ENCODE peak calls at places on chromosome 1, in six cellular contexts. One of them, this sample, is unnamed.

GRCh38 chr1:6172549-6172948 is 7.6 kb downstream of the CHD5 start:
- DNase-seq in progenitor cell of endocrine pancreas: no peak
- DNase-seq in body of pancreas: no peak
- DNase-seq in fibroblast of the aortic adventitia: no peak
- DNase-seq in CD4-positive, alpha-beta T cell: no peak
- DNase-seq in A549: no peak
- DNase-seq in this sample: no peak

GRCh38 chr1:38728176-38728908 is 131.2 kb downstream of the RRAGC start:
- DNase-seq in progenitor cell of endocrine pancreas: no peak
- DNase-seq in body of pancreas: peak; percentile 28
- DNase-seq in fibroblast of the aortic adventitia: peak; percentile 70
- DNase-seq in CD4-positive, alpha-beta T cell: no peak
- DNase-seq in A549: no peak
- DNase-seq in this sample: no peak

GRCh38 chr1:194624833-194625232 is 1438.4 kb upstream of the B3GALT2 start:
- DNase-seq in progenitor cell of endocrine pancreas: no peak
- DNase-seq in body of pancreas: no peak
- DNase-seq in fibroblast of the aortic adventitia: no peak
- DNase-seq in CD4-positive, alpha-beta T cell: no peak
- DNase-seq in A549: no peak
- DNase-seq in this sample: no peak

GRCh38 chr1:54571803-54572202 is 23.8 kb downstream of the ACOT11 start:
- DNase-seq in progenitor cell of endocrine pancreas: no peak
- DNase-seq in body of pancreas: no peak
- DNase-seq in fibroblast of the aortic adventitia: no peak
- DNase-seq in CD4-positive, alpha-beta T cell: no peak
- DNase-seq in A549: no peak
- DNase-seq in this sample: no peak

GRCh38 chr1:229756666-229757065 is 130.6 kb downstream of the URB2 start:
- DNase-seq in progenitor cell of endocrine pancreas: no peak
- DNase-seq in body of pancreas: no peak
- DNase-seq in fibroblast of the aortic adventitia: peak; percentile 31
- DNase-seq in CD4-positive, alpha-beta T cell: no peak
- DNase-seq in A549: no peak
- DNase-seq in this sample: no peak

GRCh38 chr1:71835442-71835813 is 446.9 kb downstream of the NEGR1 start:
- DNase-seq in progenitor cell of endocrine pancreas: no peak
- DNase-seq in body of pancreas: no peak
- DNase-seq in fibroblast of the aortic adventitia: no peak
- DNase-seq in CD4-positive, alpha-beta T cell: no peak
- DNase-seq in A549: no peak
- DNase-seq in this sample: no peak

GRCh38 chr1:26743426-26744059 is 44.2 kb upstream of the PIGV start:
- DNase-seq in progenitor cell of endocrine pancreas: no peak
- DNase-seq in body of pancreas: no peak
- DNase-seq in fibroblast of the aortic adventitia: no peak
- DNase-seq in CD4-positive, alpha-beta T cell: no peak
- DNase-seq in A549: no peak
- DNase-seq in this sample: no peak

GRCh38 chr1:11284784-11285183 is 11.8 kb downstream of the UBIAD1 start:
- DNase-seq in progenitor cell of endocrine pancreas: no peak
- DNase-seq in body of pancreas: no peak
- DNase-seq in fibroblast of the aortic adventitia: no peak
- DNase-seq in CD4-positive, alpha-beta T cell: no peak
- DNase-seq in A549: no peak
- DNase-seq in this sample: no peak

GRCh38 chr1:96130432-96130831 is 591.2 kb upstream of the PTBP2 start:
- DNase-seq in progenitor cell of endocrine pancreas: no peak
- DNase-seq in body of pancreas: no peak
- DNase-seq in fibroblast of the aortic adventitia: no peak
- DNase-seq in CD4-positive, alpha-beta T cell: no peak
- DNase-seq in A549: no peak
- DNase-seq in this sample: no peak

GRCh38 chr1:61055110-61055614 is 27.2 kb upstream of the NFIA start:
- DNase-seq in progenitor cell of endocrine pancreas: no peak
- DNase-seq in body of pancreas: peak; percentile 27
- DNase-seq in fibroblast of the aortic adventitia: peak; percentile 68
- DNase-seq in CD4-positive, alpha-beta T cell: no peak
- DNase-seq in A549: no peak
- DNase-seq in this sample: no peak

GRCh38 chr1:110708968-110709367 is 34.2 kb upstream of the KCNA3 start:
- DNase-seq in progenitor cell of endocrine pancreas: no peak
- DNase-seq in body of pancreas: no peak
- DNase-seq in fibroblast of the aortic adventitia: no peak
- DNase-seq in CD4-positive, alpha-beta T cell: no peak
- DNase-seq in A549: no peak
- DNase-seq in this sample: no peak

GRCh38 chr1:40130892-40131291 is 30.3 kb upstream of the RLF start:
- DNase-seq in progenitor cell of endocrine pancreas: no peak
- DNase-seq in body of pancreas: no peak
- DNase-seq in fibroblast of the aortic adventitia: peak; percentile 20
- DNase-seq in CD4-positive, alpha-beta T cell: no peak
- DNase-seq in A549: no peak
- DNase-seq in this sample: no peak

GRCh38 chr1:68378296-68379084 is 71.3 kb downstream of the RPE65 start:
- DNase-seq in progenitor cell of endocrine pancreas: no peak
- DNase-seq in body of pancreas: no peak
- DNase-seq in fibroblast of the aortic adventitia: peak; percentile 12
- DNase-seq in CD4-positive, alpha-beta T cell: no peak
- DNase-seq in A549: no peak
- DNase-seq in this sample: no peak

GRCh38 chr1:20975668-20976067 is 188.6 kb upstream of the HP1BP3 start:
- DNase-seq in progenitor cell of endocrine pancreas: no peak
- DNase-seq in body of pancreas: no peak
- DNase-seq in fibroblast of the aortic adventitia: no peak
- DNase-seq in CD4-positive, alpha-beta T cell: no peak
- DNase-seq in A549: no peak
- DNase-seq in this sample: no peak

GRCh38 chr1:40679165-40679953 is 12.1 kb upstream of the NFYC start:
- DNase-seq in progenitor cell of endocrine pancreas: no peak
- DNase-seq in body of pancreas: no peak
- DNase-seq in fibroblast of the aortic adventitia: no peak
- DNase-seq in CD4-positive, alpha-beta T cell: no peak
- DNase-seq in A549: no peak
- DNase-seq in this sample: no peak

GRCh38 chr1:78483903-78484302 is 6.9 kb upstream of the PTGFR start:
- DNase-seq in progenitor cell of endocrine pancreas: no peak
- DNase-seq in body of pancreas: no peak
- DNase-seq in fibroblast of the aortic adventitia: peak; percentile 71
- DNase-seq in CD4-positive, alpha-beta T cell: no peak
- DNase-seq in A549: no peak
- DNase-seq in this sample: no peak

GRCh38 chr1:1058921-1059493 is 15.1 kb downstream of the RNF223 start:
- DNase-seq in progenitor cell of endocrine pancreas: no peak
- DNase-seq in body of pancreas: no peak
- DNase-seq in fibroblast of the aortic adventitia: no peak
- DNase-seq in CD4-positive, alpha-beta T cell: no peak
- DNase-seq in A549: no peak
- DNase-seq in this sample: no peak

GRCh38 chr1:91585502-91585901 is 84.9 kb downstream of the CDC7 start:
- DNase-seq in progenitor cell of endocrine pancreas: no peak
- DNase-seq in body of pancreas: no peak
- DNase-seq in fibroblast of the aortic adventitia: no peak
- DNase-seq in CD4-positive, alpha-beta T cell: no peak
- DNase-seq in A549: no peak
- DNase-seq in this sample: no peak

GRCh38 chr1:40630488-40631223 is 34.8 kb downstream of the RIMS3 start:
- DNase-seq in progenitor cell of endocrine pancreas: peak; percentile 37
- DNase-seq in body of pancreas: peak; percentile 58
- DNase-seq in fibroblast of the aortic adventitia: peak; percentile 9
- DNase-seq in CD4-positive, alpha-beta T cell: no peak
- DNase-seq in A549: peak; percentile 10
- DNase-seq in this sample: peak; percentile 12

GRCh38 chr1:111723871-111724270 is 15.3 kb downstream of the INKA2 start:
- DNase-seq in progenitor cell of endocrine pancreas: no peak
- DNase-seq in body of pancreas: no peak
- DNase-seq in fibroblast of the aortic adventitia: no peak
- DNase-seq in CD4-positive, alpha-beta T cell: no peak
- DNase-seq in A549: no peak
- DNase-seq in this sample: no peak

GRCh38 chr1:111726311-111726710 is 12.9 kb downstream of the INKA2 start:
- DNase-seq in progenitor cell of endocrine pancreas: no peak
- DNase-seq in body of pancreas: no peak
- DNase-seq in fibroblast of the aortic adventitia: no peak
- DNase-seq in CD4-positive, alpha-beta T cell: no peak
- DNase-seq in A549: no peak
- DNase-seq in this sample: no peak

GRCh38 chr1:111723091-111723806 is 15.9 kb downstream of the INKA2 start:
- DNase-seq in progenitor cell of endocrine pancreas: no peak
- DNase-seq in body of pancreas: no peak
- DNase-seq in fibroblast of the aortic adventitia: no peak
- DNase-seq in CD4-positive, alpha-beta T cell: peak; percentile 53
- DNase-seq in A549: no peak
- DNase-seq in this sample: no peak

GRCh38 chr1:111727056-111727455 is 12.1 kb downstream of the INKA2 start:
- DNase-seq in progenitor cell of endocrine pancreas: no peak
- DNase-seq in body of pancreas: no peak
- DNase-seq in fibroblast of the aortic adventitia: no peak
- DNase-seq in CD4-positive, alpha-beta T cell: no peak
- DNase-seq in A549: no peak
- DNase-seq in this sample: no peak

GRCh38 chr1:111725192-111725591 is 14.0 kb downstream of the INKA2 start:
- DNase-seq in progenitor cell of endocrine pancreas: no peak
- DNase-seq in body of pancreas: no peak
- DNase-seq in fibroblast of the aortic adventitia: no peak
- DNase-seq in CD4-positive, alpha-beta T cell: no peak
- DNase-seq in A549: no peak
- DNase-seq in this sample: no peak
- TF ChIP-seq CTCF in progenitor cell of endocrine pancreas: no peak
- TF ChIP-seq CTCF in body of pancreas: no peak
- TF ChIP-seq CTCF in fibroblast of the aortic adventitia: no peak
- TF ChIP-seq CTCF in CD4-positive, alpha-beta T cell: no peak
- TF ChIP-seq CTCF in A549: no peak
- TF ChIP-seq CTCF in this sample: no peak

DNA sequence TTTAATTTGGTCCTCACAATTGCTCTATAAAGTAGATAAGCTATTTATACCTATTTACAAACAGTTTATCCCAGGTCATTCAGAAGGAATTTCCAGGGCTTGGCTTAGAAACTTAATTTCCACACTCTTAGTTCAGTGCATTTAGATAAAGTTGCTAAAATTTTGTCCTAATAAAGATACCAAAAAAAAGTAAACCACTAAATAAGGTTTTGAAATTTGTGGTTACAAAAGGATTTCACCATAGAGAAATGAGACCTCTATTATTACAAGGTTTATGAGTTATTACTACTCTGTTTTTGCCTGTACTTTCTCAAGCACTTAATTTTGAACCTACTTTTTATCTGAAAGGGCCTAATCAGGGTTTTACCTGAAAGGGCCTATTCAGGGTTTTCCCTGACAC is 22.4 kb downstream of the PTPN22 start:
- DNase-seq in progenitor cell of endocrine pancreas: no peak
- DNase-seq in body of pancreas: no peak
- DNase-seq in fibroblast of the aortic adventitia: peak; percentile 19
- DNase-seq in CD4-positive, alpha-beta T cell: no peak
- DNase-seq in A549: no peak
- DNase-seq in this sample: no peak
- TF ChIP-seq CTCF in progenitor cell of endocrine pancreas: no peak
- TF ChIP-seq CTCF in body of pancreas: no peak
- TF ChIP-seq CTCF in fibroblast of the aortic adventitia: no peak
- TF ChIP-seq CTCF in CD4-positive, alpha-beta T cell: no peak
- TF ChIP-seq CTCF in A549: no peak
- TF ChIP-seq CTCF in this sample: no peak

GRCh38 chr1:160951443-160952128 is 3.0 kb downstream of the ITLN2 start:
- DNase-seq in progenitor cell of endocrine pancreas: peak; percentile 28
- DNase-seq in body of pancreas: peak; percentile 74
- DNase-seq in fibroblast of the aortic adventitia: peak; percentile 62
- DNase-seq in CD4-positive, alpha-beta T cell: peak; percentile 55
- DNase-seq in A549: peak; percentile 71
- DNase-seq in this sample: peak; percentile 34
- TF ChIP-seq CTCF in progenitor cell of endocrine pancreas: peak; percentile 83
- TF ChIP-seq CTCF in body of pancreas: peak; percentile 38
- TF ChIP-seq CTCF in fibroblast of the aortic adventitia: peak; percentile 75
- TF ChIP-seq CTCF in CD4-positive, alpha-beta T cell: peak; percentile 68
- TF ChIP-seq CTCF in A549: peak; percentile 73
- TF ChIP-seq CTCF in this sample: peak; percentile 90

DNA sequence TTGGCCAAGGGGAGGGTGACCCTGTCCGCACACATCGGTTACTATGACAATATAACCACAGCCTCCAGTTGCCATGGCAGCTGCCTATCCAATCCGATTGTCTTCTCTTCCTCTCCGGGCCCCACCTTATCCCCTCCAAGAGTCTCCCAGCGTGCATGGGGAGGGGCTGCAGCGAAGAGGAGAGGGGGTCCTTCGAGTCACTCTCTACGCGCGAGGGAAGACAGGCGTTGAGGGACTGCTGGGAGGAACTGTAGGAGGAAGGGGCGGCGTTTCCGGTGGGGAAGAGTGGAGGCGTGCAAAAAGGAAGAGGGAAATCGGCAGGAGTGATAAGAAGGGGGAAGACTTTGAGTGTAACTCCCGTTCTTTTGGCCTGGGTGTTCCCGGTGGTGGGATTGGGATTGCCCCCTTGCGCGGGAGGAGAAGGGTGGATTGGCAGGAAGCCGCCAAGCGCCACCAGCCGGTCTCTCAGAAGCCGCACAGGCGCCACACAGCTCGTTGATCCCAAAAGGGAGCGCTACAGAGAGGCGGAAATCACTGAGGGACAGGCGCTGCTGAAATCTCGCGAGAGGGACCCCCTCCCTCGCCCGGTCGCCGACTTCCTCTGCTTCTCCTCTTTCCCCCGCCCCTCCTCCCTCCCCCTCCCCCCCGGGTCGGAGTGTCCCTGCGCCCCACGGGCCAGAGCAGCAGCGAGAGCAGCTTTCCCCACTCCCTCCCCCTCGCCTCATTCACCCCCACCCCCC is 381 bp upstream of the SMG7 start:
- DNase-seq in progenitor cell of endocrine pancreas: peak; percentile 96
- DNase-seq in body of pancreas: peak; percentile 98
- DNase-seq in fibroblast of the aortic adventitia: peak; percentile 99
- DNase-seq in CD4-positive, alpha-beta T cell: peak; percentile 97
- DNase-seq in A549: peak; percentile 84
- DNase-seq in this sample: peak; percentile 91
- TF ChIP-seq CTCF in progenitor cell of endocrine pancreas: peak; percentile 16
- TF ChIP-seq CTCF in body of pancreas: no peak
- TF ChIP-seq CTCF in fibroblast of the aortic adventitia: no peak
- TF ChIP-seq CTCF in CD4-positive, alpha-beta T cell: no peak
- TF ChIP-seq CTCF in A549: no peak
- TF ChIP-seq CTCF in this sample: no peak

GRCh38 chr1:23804183-23804582 is 3.6 kb upstream of the GALE start:
- DNase-seq in progenitor cell of endocrine pancreas: no peak
- DNase-seq in body of pancreas: no peak
- DNase-seq in fibroblast of the aortic adventitia: no peak
- DNase-seq in CD4-positive, alpha-beta T cell: no peak
- DNase-seq in A549: no peak
- DNase-seq in this sample: no peak
- TF ChIP-seq CTCF in progenitor cell of endocrine pancreas: peak; percentile 43
- TF ChIP-seq CTCF in body of pancreas: no peak
- TF ChIP-seq CTCF in fibroblast of the aortic adventitia: peak; percentile 12
- TF ChIP-seq CTCF in CD4-positive, alpha-beta T cell: no peak
- TF ChIP-seq CTCF in A549: no peak
- TF ChIP-seq CTCF in this sample: peak; percentile 25

GRCh38 chr1:242199861-242200458 is 201.1 kb upstream of the MAP1LC3C start:
- DNase-seq in progenitor cell of endocrine pancreas: no peak
- DNase-seq in body of pancreas: no peak
- DNase-seq in fibroblast of the aortic adventitia: no peak
- DNase-seq in CD4-positive, alpha-beta T cell: no peak
- DNase-seq in A549: no peak
- DNase-seq in this sample: no peak
- TF ChIP-seq CTCF in progenitor cell of endocrine pancreas: no peak
- TF ChIP-seq CTCF in body of pancreas: no peak
- TF ChIP-seq CTCF in fibroblast of the aortic adventitia: no peak
- TF ChIP-seq CTCF in CD4-positive, alpha-beta T cell: no peak
- TF ChIP-seq CTCF in A549: no peak
- TF ChIP-seq CTCF in this sample: no peak